ENCODE peak calls at places on chromosomes 7 and 10, in four cellular contexts. N, B, Q and X are unnamed samples.

GRCh38 chr7:93944673-93945072 is 23.1 kb downstream of the GNG11 start:
- DNase-seq in Q (no peak), N (no peak), B (peak), X (no peak)

GRCh38 chr7:1758859-1759521 is 88.9 kb downstream of the ELFN1 start:
- DNase-seq in N (no peak), Q (no peak), B (no peak), X (no peak)

GRCh38 chr10:689433-690226 is at the start of gene DIP2C:
- DNase-seq in N (no peak), B (peak), Q (peak), X (peak)

GRCh38 chr10:24603333-24603732 is 120.4 kb downstream of the ARHGAP21 start:
- DNase-seq in N (no peak), Q (no peak), B (no peak), X (no peak)

GRCh38 chr7:133315332-133316040 is 62.6 kb downstream of the EXOC4 start:
- DNase-seq in Q (no peak), N (no peak), B (peak), X (no peak)

GRCh38 chr10:3424102-3424803 is 251.7 kb upstream of the PITRM1 start:
- DNase-seq in Q (peak), N (no peak), B (peak), X (no peak)

GRCh38 chr10:78348416-78349164 is 314.9 kb downstream of the RPS24 start:
- DNase-seq in Q (no peak), B (no peak), N (no peak), X (no peak)

GRCh38 chr10:65496541-65496940 is 1429.3 kb upstream of the LRRTM3 start:
- DNase-seq in Q (no peak), N (no peak), B (no peak), X (no peak)

GRCh38 chr7:79455173-79455790 is 1.8 kb upstream of the MAGI2 start:
- DNase-seq in N (no peak), B (no peak), Q (no peak), X (no peak)

DNA sequence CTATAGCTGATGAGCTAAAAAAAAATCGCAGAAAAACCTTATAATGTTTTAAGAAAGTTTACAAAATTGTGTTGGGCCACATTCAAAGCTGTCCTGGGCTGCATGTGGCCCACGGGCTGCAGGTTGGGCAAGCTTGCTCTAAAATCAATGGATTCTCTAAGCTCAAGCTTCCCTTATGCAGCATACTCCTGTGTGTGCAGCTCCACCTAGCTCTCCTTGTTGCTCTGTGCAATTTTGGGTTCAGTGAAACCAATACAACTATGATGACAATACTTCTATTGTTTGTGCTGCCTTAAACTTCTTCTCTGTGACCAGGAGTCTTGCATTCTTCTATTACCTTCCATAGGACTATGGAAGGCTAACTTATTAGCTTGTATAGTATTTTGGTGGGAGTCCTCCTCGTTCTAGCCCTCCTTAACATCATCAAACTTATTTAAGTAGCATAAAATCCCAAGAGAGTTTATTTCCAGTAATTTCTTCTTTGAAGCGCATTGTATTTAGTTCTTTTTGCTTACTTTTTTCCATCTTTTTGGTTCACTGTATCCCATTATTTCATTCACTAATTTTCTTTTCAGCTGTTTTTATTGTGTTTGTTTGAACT is 170.9 kb upstream of the SMIM30 start:
- DNase-seq in N (no peak), Q (no peak), B (no peak), X (peak)
- TF ChIP-seq CTCF in N (peak), Q (no peak), B (no peak), X (no peak)

GRCh38 chr10:125739994-125740679 is 20.6 kb downstream of the EDRF1 start:
- DNase-seq in Q (no peak), N (no peak), B (no peak), X (no peak)
- TF ChIP-seq POLR2A in Q (no peak), N (no peak), B (no peak), X (no peak)

GRCh38 chr10:75034714-75035258 is 76.7 kb upstream of the SAMD8 start:
- DNase-seq in N (no peak), Q (no peak), B (no peak), X (no peak)
- TF ChIP-seq CTCF in N (no peak), Q (no peak), B (no peak), X (no peak)

DNA sequence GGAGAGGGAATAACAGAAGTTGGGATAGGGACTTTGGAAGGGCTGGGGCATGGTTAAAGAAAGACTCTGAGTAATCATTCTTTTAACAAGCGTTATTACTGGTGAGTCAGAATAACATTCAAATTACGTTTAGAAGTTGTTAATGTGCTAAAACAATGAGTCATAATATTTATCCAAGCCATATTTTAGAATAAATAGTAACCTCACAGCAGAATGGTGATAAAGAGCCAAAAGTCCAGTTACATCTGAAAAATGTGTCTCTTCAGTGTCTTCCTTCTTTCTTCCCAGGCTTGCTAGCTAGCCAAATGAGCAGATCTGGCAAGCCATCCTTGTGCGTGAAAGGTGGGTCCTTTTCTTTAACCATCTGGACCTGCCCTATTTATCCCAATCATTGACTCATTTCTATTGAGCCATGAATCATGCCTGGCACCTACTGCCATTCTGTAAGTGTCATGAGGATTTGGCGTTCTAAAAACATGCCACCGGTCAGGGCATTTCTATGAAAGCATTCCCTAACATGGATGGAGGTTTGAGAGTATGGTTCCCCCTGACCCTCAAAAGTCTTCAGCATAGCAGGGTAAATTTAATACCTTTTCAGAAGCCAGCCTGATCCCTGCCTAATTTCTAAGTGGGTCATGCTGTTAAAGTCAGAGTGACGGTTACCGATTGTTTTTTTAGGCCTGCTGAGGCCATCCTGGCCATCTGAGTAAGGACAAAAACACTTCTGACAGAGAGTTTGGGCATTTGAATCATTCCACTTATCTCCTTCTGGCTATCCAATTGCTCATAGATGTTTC is 26.8 kb downstream of the MYPN start:
- DNase-seq in N (no peak), Q (no peak), B (peak), X (no peak)
- TF ChIP-seq POLR2A in N (no peak), Q (no peak), B (peak), X (no peak)